ENCODE peak calls at places on chromosomes 3 and 15, in ten cellular contexts. U is CD4-positive, alpha-beta T cell; X is SK-N-SH; K is psoas muscle; G is tibial nerve; C is suprapubic skin; S is upper lobe of right lung; L is left ventricle myocardium inferior; F is IMR-90; P is lung. Y is an unnamed sample. For H3K9me3, the result is how much of the 10 kb centered on the place peaks cover.

GRCh38 chr3:134824676-134825290 is 29.7 kb downstream of the EPHB1 start:
- DNase-seq in U (no peak), X (no peak), K (peak), G (no peak), C (no peak), S (no peak), L (no peak), F (no peak), P (no peak), Y (no peak)

GRCh38 chr3:100033184-100033583 is 81.1 kb downstream of the FILIP1L start:
- DNase-seq in U (no peak), X (no peak), K (no peak), G (no peak), C (no peak), S (no peak), L (no peak), F (peak), P (no peak), Y (no peak)

GRCh38 chr3:152149832-152150231 is 118.9 kb upstream of the MBNL1 start:
- DNase-seq in U (no peak), X (no peak), K (no peak), G (no peak), C (no peak), S (no peak), L (no peak), F (peak), P (no peak), Y (no peak)

GRCh38 chr15:59424626-59425025 is 13.4 kb upstream of the FAM81A start:
- DNase-seq in U (no peak), X (no peak), K (no peak), G (no peak), C (no peak), S (no peak), L (no peak), F (no peak), P (no peak), Y (no peak)

GRCh38 chr3:50338989-50339388 is 1.6 kb downstream of the RASSF1 start:
- DNase-seq in U (no peak), X (no peak), K (no peak), G (no peak), C (no peak), S (no peak), L (no peak), F (no peak), P (no peak), Y (no peak)

GRCh38 chr3:10273697-10274305 is 18.9 kb downstream of the GHRL start:
- DNase-seq in U (no peak), X (no peak), K (no peak), G (no peak), C (no peak), S (no peak), L (no peak), F (peak), P (no peak), Y (no peak)

GRCh38 chr15:43346305-43346704 is 15.9 kb upstream of the LCMT2 start:
- DNase-seq in U (no peak), X (no peak), K (no peak), G (no peak), C (no peak), S (no peak), L (no peak), F (no peak), P (no peak), Y (no peak)

GRCh38 chr3:64049136-64049535 is 25.8 kb upstream of the PSMD6 start:
- DNase-seq in U (no peak), X (no peak), K (no peak), G (no peak), C (no peak), S (no peak), L (no peak), F (peak), P (no peak), Y (no peak)

GRCh38 chr15:66932634-66933024 is 132.8 kb upstream of the SMAD3 start:
- DNase-seq in U (no peak), X (no peak), K (no peak), G (no peak), C (peak), S (peak), L (no peak), F (no peak), P (no peak), Y (peak)

GRCh38 chr3:54139630-54140029 is 17.3 kb downstream of the CACNA2D3 start:
- DNase-seq in U (no peak), X (no peak), K (no peak), G (no peak), C (no peak), S (no peak), L (no peak), F (no peak), P (no peak), Y (no peak)

GRCh38 chr15:69502470-69503045 is 49.9 kb downstream of the RPLP1 start:
- DNase-seq in U (no peak), X (no peak), K (no peak), G (no peak), C (no peak), S (no peak), L (no peak), F (no peak), P (no peak), Y (no peak)

GRCh38 chr3:48896991-48897390 is 1.7 kb downstream of the SLC25A20 start:
- DNase-seq in U (no peak), X (no peak), K (no peak), G (no peak), C (no peak), S (no peak), L (no peak), F (no peak), P (no peak), Y (no peak)

GRCh38 chr15:34799825-34800168 is 4.4 kb upstream of the ACTC1 start:
- DNase-seq in U (no peak), X (no peak), K (no peak), G (no peak), C (no peak), S (no peak), L (no peak), F (no peak), P (no peak), Y (no peak)

GRCh38 chr3:121175083-121175482 is 267.1 kb downstream of the STXBP5L start:
- DNase-seq in U (no peak), X (no peak), K (no peak), G (no peak), C (no peak), S (no peak), L (no peak), F (no peak), P (no peak), Y (no peak)
- TF ChIP-seq CTCF in U (no peak), X (no peak), K (no peak), G (no peak), C (no peak), S (no peak), L (no peak), F (no peak), P (no peak), Y (no peak)

DNA sequence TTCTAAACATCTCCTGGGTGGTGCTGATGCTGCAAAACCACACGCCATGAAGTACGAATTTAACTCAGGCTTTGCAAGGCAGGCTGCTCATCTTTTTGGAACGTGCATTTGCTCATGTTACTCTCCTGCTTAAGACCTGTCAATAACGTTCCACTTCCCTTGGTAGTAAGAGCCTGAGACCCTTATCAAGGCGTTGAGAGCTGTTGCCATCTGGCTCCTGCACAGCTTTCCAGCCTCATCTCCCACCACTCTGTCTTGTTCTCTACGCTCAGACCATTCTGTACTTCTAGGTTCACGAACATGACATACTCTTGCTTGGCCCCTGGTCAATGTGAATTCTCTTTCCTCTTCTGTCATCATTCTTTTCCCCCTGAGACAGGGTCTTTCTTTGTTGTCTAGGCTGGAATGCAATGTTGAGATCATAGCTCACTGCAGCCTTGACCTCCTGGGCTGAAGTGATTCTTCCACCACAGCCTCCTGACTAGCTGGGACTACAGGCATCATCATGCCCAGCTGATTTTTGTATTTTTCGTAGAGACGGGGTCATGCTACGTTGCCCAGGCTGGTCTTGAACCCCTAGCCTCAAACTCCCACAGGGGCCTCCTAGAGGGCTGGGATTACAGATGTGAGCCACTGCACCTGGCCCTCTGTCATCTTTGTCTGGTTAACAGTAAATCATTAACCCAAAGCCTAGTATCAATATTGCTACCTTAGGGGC is 202.8 kb downstream of the CADPS start:
- DNase-seq in U (no peak), X (no peak), K (no peak), G (no peak), C (no peak), S (no peak), L (no peak), F (no peak), P (no peak), Y (no peak)
- H3K9me3 ChIP-seq in U (under half), X (under half), K (under half), G (under half), C (under half), S (under half), L (under half), F (under half), P (under half), Y (under half)

DNA sequence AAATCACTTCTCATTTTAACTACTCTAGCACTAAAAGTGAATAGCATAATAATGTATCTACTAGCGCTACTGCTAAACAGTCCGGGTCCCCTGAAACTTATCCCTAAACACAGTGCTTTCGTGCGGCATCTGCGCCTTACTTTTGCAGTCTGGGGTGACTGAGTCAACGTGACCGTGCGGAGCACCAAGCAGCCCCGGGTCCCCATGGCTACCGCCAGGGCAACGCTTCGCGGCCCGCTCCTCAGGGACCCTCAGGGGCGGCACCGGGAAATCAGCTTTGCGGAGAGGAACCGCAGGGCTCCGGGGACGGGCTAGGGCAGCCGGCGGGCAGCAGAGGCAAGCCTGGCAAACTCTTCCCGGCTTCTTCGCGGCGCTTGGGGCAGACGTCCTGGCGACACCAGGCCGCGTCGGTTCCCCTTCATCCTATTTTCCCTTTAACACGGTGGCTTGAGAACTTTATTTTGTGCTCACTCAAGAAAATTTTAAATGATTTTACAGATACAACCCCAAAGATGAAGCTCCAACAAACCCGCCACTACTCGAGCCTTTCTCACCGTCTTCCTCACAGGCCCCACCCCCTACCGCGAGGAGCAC is 753 bp upstream of the DIPK2A start:
- DNase-seq in U (peak), X (peak), K (peak), G (no peak), C (peak), S (peak), L (peak), F (peak), P (peak), Y (no peak)
- TF ChIP-seq CTCF in U (no peak), X (no peak), K (no peak), G (no peak), C (no peak), S (no peak), L (peak), F (no peak), P (no peak), Y (peak)

DNA sequence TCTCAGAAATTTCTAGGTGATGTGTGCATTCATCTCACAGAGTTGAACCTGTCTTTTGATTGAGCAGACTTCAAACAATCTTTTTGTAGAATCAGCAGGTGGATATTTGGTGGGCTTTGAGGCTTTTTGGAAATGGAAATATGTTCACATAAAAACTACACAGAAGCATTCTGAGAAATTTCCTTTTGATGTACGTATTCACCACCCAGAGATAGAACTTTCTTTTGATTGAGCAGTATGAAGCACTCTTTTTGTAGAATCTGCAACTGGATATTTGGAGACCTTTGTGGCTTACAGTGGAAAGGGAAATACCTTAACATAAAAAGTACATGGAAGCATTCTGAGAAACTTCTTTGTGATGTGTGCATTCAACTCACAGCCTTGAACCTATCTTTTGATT is 3515.0 kb downstream of the GOLGA6L6 start:
- DNase-seq in U (no peak), X (no peak), K (no peak), G (no peak), C (no peak), S (no peak), L (no peak), F (no peak), P (no peak), Y (no peak)
- H3K9me3 ChIP-seq in U (under half), X (under half), K (under half), G (under half), C (under half), S (under half), L (half or more), F (under half), P (under half), Y (under half)

GRCh38 chr3:153970735-153971347 is 150.3 kb upstream of the ARHGEF26 start:
- DNase-seq in U (no peak), X (peak), K (no peak), G (no peak), C (no peak), S (no peak), L (no peak), F (peak), P (no peak), Y (no peak)
- TF ChIP-seq CTCF in U (no peak), X (peak), K (no peak), G (peak), C (no peak), S (peak), L (peak), F (peak), P (no peak), Y (no peak)

DNA sequence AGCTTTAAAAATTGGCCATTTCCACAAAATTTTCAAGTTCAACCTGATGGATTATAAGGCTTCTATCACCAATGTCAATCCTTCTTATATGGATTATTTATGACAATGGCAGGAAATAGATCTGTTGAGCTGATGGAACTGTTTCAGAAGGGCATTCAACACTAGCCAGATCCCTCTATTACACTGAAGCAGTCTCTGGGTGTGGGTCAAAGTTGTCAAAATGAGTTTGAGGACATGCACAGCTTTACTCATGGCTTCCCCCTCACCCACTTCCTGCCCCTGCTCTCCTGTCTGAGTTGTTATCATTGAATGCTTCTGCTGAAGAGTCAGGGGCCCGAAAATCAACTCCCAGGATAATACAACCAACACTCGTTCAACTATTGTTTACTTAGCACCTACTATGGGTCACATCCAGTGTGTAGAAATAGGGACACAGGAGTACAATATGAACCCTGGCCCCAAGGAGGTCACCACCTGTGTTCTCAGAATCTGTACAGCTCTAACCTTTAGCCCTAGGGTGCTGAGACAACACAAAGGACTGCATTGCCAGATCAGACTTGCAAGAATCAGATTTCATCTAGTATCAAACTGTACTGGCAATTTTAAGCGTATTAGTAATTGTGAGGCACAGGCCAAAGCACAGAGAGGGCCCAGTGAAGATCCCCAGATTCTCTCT is 41.7 kb upstream of the FAM3D start:
- DNase-seq in U (no peak), X (no peak), K (no peak), G (no peak), C (no peak), S (no peak), L (no peak), F (no peak), P (no peak), Y (no peak)
- H3K9me3 ChIP-seq in U (under half), X (under half), K (under half), G (under half), C (under half), S (under half), L (under half), F (under half), P (under half), Y (under half)

GRCh38 chr3:136277634-136278033 is 27.5 kb downstream of the PCCB start:
- DNase-seq in U (no peak), X (no peak), K (no peak), G (no peak), C (no peak), S (no peak), L (no peak), F (no peak), P (no peak), Y (no peak)

GRCh38 chr3:136279092-136279491 is 29.0 kb downstream of the PCCB start:
- DNase-seq in U (no peak), X (no peak), K (no peak), G (no peak), C (no peak), S (no peak), L (no peak), F (no peak), P (no peak), Y (no peak)

GRCh38 chr3:136280961-136281360 is 30.8 kb downstream of the PCCB start:
- DNase-seq in U (no peak), X (no peak), K (no peak), G (no peak), C (no peak), S (no peak), L (no peak), F (no peak), P (no peak), Y (no peak)

GRCh38 chr3:136277115-136277514 is 27.0 kb downstream of the PCCB start:
- DNase-seq in U (no peak), X (no peak), K (no peak), G (no peak), C (no peak), S (no peak), L (no peak), F (no peak), P (no peak), Y (no peak)

DNA sequence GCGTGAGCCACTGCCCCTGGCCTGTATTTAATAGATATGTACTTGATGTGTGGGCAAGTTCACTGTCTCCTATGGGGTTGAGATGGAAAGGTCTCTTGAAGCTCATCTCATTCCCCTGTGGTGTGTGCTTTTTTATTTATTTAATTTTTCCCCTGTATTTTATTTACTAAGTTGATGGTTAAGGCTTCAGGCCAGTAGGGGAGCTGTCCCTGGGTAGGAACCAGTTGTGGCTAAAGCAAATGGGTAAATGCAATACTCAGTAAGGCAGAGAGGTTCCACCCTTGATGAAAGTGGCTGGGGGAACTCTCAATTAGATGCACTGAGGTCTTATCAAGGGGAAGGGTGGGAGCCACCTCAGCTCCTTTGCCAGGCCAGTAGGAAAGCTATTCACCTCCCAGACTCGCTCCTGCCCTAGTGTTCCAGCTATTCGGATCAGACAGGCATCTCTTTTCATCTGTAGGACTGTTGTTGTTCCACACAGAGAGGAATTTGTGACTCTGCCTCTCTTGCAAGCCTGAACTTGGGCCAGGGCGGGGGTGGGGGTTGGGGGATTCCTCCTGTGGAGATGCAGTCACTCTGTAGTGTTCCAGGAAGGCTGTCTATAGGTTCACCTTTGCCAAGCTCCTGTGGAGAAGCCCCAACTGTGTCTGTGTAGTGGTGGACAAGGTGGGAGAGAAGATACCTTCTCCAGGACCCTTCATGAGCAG is 26.1 kb downstream of the PCCB start:
- DNase-seq in U (no peak), X (no peak), K (no peak), G (no peak), C (no peak), S (no peak), L (no peak), F (no peak), P (no peak), Y (no peak)
- TF ChIP-seq CTCF in U (no peak), X (no peak), K (no peak), G (no peak), C (no peak), S (no peak), L (no peak), F (no peak), P (no peak), Y (no peak)

GRCh38 chr3:480070-480469 is 283.5 kb downstream of the CHL1 start:
- DNase-seq in U (no peak), X (no peak), K (no peak), G (no peak), C (no peak), S (no peak), L (no peak), F (no peak), P (no peak), Y (no peak)
- H3K9me3 ChIP-seq in U (under half), X (under half), K (under half), G (under half), C (under half), S (under half), L (under half), F (under half), P (under half), Y (under half)

GRCh38 chr3:157135671-157136396 is 24.1 kb downstream of the CCNL1 start:
- DNase-seq in U (no peak), X (no peak), K (no peak), G (no peak), C (no peak), S (no peak), L (no peak), F (peak), P (no peak), Y (no peak)
- TF ChIP-seq CTCF in U (no peak), X (peak), K (no peak), G (no peak), C (no peak), S (no peak), L (peak), F (peak), P (no peak), Y (no peak)

Y was measured in ascending aorta.